ENCODE peak calls at places on chromosomes 13 and 19, in six cellular contexts. M is left lung, T is GM23338, R is right cardiac atrium, P is heart right ventricle, O is aorta. U is an unnamed sample.
A peak's percentile ranks its signal among the peaks of the same experiment; 100 is the strongest.

GRCh38 chr19:47020992-47021496 is 1.4 kb downstream of the NPAS1 start:
- ATAC-seq in M (peak; percentile 17), T (peak; percentile 19), R (peak; percentile 14), P (no peak), O (no peak), U (no peak)

GRCh38 chr13:97459215-97459772 is 25.3 kb downstream of the RAP2A start:
- ATAC-seq in M (no peak), T (peak; percentile 42), R (no peak), P (peak; percentile 47), O (no peak), U (no peak)

GRCh38 chr13:59754411-59754810 is 409.3 kb downstream of the DIAPH3 start:
- ATAC-seq in M (no peak), T (no peak), R (no peak), P (no peak), O (no peak), U (no peak)

GRCh38 chr19:30851646-30852045 is 479.5 kb downstream of the ZNF536 start:
- ATAC-seq in M (no peak), T (no peak), R (no peak), P (no peak), O (no peak), U (no peak)

GRCh38 chr13:98214707-98215106 is 37.6 kb upstream of the RNF113B start:
- ATAC-seq in M (peak; percentile 79), T (no peak), R (no peak), P (no peak), O (no peak), U (no peak)

GRCh38 chr19:55118401-55118991 is 1.1 kb upstream of the PPP1R12C start:
- ATAC-seq in M (peak; percentile 39), T (peak; percentile 70), R (peak; percentile 9), P (peak; percentile 45), O (no peak), U (no peak)

GRCh38 chr19:55441319-55441691 is 1.8 kb downstream of the SHISA7 start:
- ATAC-seq in M (no peak), T (peak; percentile 20), R (no peak), P (no peak), O (no peak), U (no peak)

GRCh38 chr19:604355-604754 is 14.7 kb downstream of the HCN2 start:
- ATAC-seq in M (no peak), T (peak; percentile 33), R (no peak), P (no peak), O (no peak), U (no peak)

GRCh38 chr19:42352216-42352892 is 26.9 kb downstream of the MEGF8 start:
- ATAC-seq in M (no peak), T (no peak), R (no peak), P (no peak), O (no peak), U (no peak)

DNA sequence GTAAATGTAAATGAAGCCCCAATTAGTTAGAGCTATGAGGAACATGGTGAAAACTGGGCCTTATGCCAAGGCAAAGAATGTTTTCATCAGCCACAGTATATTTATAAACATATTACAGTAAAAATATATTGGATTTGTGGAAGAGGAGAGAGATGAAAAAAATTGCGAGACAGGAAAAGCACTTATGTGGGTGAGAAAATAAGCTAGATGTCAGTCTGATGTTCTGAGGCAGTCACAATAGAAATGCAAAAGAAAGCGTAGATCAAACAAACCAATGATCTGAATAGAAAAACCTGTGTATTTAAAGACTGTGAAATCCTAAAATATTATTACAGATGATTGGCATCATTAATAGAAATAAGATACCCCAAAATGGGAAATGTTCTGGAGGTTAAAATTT is 1332.5 kb downstream of the SLITRK5 start:
- ATAC-seq in M (no peak), T (no peak), R (no peak), P (no peak), O (no peak), U (no peak)
- H3K4me3 ChIP-seq in M (no peak overlapping the region), T (no peak overlapping the region), R (no peak overlapping the region), P (no peak overlapping the region), O (no peak overlapping the region), U (no peak overlapping the region)

DNA sequence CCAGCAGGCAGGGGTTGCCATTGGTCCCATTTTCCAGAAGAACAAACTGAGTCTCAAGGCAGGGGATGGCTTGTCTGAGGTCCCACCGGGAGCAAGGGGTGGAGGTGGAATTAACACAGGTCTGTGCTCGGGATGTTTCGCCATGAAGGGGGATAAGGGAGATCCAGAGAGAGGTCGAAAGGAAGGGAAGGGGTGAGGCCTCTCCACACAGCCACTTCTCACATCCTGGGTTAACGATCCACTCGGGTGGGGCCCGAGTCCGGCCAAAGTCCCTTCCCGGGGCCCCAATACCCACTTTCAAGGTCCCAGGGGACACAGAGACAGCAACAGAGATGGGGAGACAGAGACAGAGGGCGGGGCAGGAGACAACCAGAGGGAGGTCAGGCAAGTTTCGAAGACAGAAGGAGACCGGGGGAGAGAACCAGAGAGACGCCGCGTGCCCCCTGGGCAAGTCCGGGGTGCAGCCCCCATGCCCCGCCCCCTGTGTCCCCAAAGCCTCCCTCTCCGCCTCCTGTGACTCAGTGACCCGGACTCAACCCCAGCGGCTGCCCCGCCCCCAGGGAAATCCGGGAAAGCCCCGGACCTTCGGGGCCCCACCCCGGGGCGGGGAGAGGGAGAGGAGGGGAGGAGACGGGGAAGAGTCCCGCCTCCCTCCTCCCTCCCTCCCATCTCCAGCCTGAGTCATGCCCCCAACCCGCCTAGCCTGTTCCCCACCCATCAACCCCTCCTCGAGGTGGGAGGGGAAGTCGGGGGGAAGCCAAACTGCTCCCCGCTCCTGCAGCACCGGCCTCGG is 1.4 kb upstream of the BCL3 start:
- ATAC-seq in M (peak; percentile 93), T (peak; percentile 84), R (peak; percentile 93), P (peak; percentile 94), O (peak; percentile 95), U (peak; percentile 89)
- H3K4me1 ChIP-seq in M (peaks cover 48% of the 10 kb centered on the region), T (no peaks in the 10 kb centered on the region), R (peaks cover 23% of the 10 kb centered on the region), P (peaks cover 81% of the 10 kb centered on the region), O (no peaks in the 10 kb centered on the region), U (peaks cover 51% of the 10 kb centered on the region)

DNA sequence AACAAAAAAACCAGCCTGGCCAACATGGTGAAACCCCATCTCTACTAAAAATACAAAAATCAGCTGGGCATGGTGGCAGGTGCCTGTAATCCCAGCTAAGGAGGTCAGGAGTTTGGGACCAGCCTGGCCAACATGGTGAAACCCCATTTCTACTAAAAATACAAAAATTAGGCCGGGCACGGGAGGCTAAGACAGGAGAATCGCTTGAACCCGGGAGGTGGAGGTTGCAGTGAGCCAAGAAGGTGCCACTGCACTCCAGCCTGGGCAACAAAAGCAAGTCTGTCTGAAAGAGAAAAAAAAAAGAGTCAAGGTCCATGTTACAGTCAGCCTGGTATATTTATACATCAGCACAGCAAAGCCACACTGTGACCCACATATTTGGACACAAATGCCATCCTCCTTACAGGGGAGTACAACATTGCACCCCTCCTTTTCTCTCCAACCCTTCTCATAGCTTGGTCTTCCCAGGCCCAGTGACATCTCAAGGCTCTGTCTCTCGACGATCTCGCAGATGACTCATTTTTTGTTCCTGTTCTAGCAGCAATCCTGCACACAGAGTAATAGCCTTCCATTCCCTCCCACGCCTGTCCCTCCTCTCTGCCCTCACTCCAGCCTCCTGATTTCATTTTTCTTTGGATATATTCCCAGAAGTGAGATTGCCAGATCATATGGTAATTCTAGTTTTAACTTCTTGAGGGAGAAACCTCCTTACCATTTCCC is 21.0 kb upstream of the DPP9 start:
- ATAC-seq in M (peak; percentile 95), T (no peak), R (peak; percentile 89), P (peak; percentile 82), O (peak; percentile 85), U (peak; percentile 86)
- H3K27ac ChIP-seq in M (peak overlapping the region; percentile 56), T (no peak overlapping the region), R (peak overlapping the region; percentile 6), P (peak overlapping the region; percentile 39), O (peak overlapping the region; percentile 12), U (peak overlapping the region; percentile 69)

GRCh38 chr19:2051771-2052704 is 994 bp upstream of the MKNK2 start:
- ATAC-seq in M (no peak), T (no peak), R (no peak), P (no peak), O (no peak), U (no peak)
- H3K4me3 ChIP-seq in M (peak overlapping the region; percentile 16), T (peak overlapping the region; percentile 51), R (no peak overlapping the region), P (peak overlapping the region; percentile 93), O (no peak overlapping the region), U (no peak overlapping the region)

DNA sequence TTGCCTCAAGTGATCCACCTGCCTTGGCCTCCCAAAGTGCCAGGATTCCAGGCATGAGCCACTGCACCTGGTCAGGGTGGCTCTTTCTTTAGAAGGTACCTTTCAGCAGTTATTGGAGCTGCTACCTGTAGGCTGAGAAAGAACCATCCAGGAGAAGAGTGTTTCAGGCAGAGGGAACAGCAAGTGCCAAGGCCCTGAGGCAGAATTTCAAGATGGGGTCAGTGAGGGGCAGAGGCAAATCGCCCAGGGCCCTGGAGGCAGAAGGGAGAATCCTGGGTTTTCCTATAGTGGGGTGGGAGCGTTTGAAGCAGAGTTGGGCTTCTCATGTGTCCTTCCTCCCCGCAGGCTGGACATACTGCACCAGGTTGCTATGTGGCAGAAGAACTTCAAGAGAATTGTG is 2.2 kb downstream of the MRPL4 start:
- ATAC-seq in M (no peak), T (no peak), R (no peak), P (no peak), O (no peak), U (no peak)
- H3K4me1 ChIP-seq in M (peaks cover 3% of the 10 kb centered on the region), T (no peaks in the 10 kb centered on the region), R (no peaks in the 10 kb centered on the region), P (peaks cover 34% of the 10 kb centered on the region), O (no peaks in the 10 kb centered on the region), U (peaks cover 8% of the 10 kb centered on the region)

DNA sequence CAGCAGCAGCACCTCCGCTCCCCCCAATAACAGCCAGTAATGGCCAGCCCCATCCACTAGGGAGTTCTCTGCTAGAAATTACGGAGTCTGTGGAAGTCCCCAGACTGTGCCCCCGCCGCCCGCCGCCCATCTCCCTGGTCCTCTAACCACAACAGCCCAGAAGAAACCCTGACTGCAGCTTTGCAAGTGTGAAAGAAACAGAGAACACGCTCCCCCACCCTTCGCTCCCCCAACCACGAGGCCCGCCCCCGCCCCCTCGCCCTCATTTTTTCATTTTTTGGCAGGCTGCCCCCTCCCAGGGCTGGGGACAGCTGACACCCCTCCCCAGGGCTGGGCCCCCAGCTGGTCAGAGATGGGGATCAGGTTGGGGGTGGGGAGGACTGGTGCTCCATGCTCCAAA is 29.6 kb upstream of the ASF1B start:
- ATAC-seq in M (no peak), T (no peak), R (no peak), P (no peak), O (no peak), U (no peak)
- H3K27ac ChIP-seq in M (no peak overlapping the region), T (no peak overlapping the region), R (no peak overlapping the region), P (no peak overlapping the region), O (no peak overlapping the region), U (no peak overlapping the region)

GRCh38 chr19:45772130-45772880 is 3.3 kb upstream of the SIX5 start:
- ATAC-seq in M (no peak), T (no peak), R (no peak), P (no peak), O (no peak), U (no peak)
- H3K4me3 ChIP-seq in M (no peak overlapping the region), T (peak overlapping the region; percentile 76), R (no peak overlapping the region), P (no peak overlapping the region), O (no peak overlapping the region), U (no peak overlapping the region)

DNA sequence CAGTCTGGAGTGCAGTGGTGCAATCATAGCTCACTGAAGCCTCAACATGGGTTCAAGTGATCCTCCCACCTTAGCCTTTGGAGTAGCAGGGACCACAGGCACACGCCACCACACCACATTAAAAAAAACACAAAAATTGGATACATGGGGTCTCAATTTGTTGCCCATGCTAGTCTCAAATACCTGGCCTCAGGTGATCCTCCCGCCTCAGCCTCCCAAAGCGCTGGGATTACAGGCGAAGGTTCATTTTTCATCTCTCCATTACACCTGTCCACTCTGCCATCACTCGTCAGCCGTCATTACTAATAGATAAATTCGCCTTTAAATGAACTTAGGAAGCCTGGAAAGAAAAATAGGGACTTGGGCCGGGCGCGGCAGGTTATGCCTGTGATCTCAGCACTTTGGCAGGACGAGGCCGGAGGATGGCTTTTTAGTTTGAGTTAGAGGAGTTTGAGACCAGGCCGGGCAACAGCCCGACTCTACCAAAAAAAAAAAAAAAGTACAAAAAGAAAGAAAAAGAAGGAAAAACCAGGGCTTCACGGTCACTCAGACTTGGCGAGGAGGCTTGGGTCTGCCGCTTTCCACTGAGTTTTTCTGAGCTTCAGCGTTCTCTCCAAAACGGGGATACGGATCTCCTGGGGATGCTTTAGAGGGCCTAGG is 654 bp upstream of the SUPT5H start:
- ATAC-seq in M (peak; percentile 10), T (peak; percentile 5), R (peak; percentile 6), P (peak; percentile 3), O (peak; percentile 1), U (peak; percentile 23)
- H3K4me1 ChIP-seq in M (peaks cover 20% of the 10 kb centered on the region), T (peaks cover 4% of the 10 kb centered on the region), R (peaks cover 3% of the 10 kb centered on the region), P (peaks cover 41% of the 10 kb centered on the region), O (no peaks in the 10 kb centered on the region), U (peaks cover 59% of the 10 kb centered on the region)

U was measured in gastroesophageal sphincter.